ENCODE peak calls at places on chromosomes 11 and 22, in seven cellular contexts. E is lung; L is lower lobe of right lung; K is adrenal gland; G is transverse colon; Z is psoas muscle; I is naive thymus-derived CD4-positive, alpha-beta T cell. C is an unnamed sample.
A peak's percentile ranks its signal among the peaks of the same experiment; 100 is the strongest.

GRCh38 chr11:124928942-124929663 is 6.7 kb downstream of the HEPACAM start:
- DNase-seq in G (no peak), Z (no peak), I (no peak), K (no peak), E (no peak), L (no peak), C (no peak)

GRCh38 chr11:134164490-134165370 is 59.0 kb downstream of the NCAPD3 start:
- DNase-seq in K (no peak), E (no peak), I (peak; percentile 15), L (no peak), Z (no peak), G (no peak), C (no peak)

GRCh38 chr11:76808158-76808557 is 25.0 kb downstream of the TSKU start:
- DNase-seq in L (no peak), I (no peak), Z (no peak), K (no peak), G (no peak), E (peak; percentile 20), C (no peak)

GRCh38 chr22:41229730-41230398 is 10.9 kb downstream of the CHADL start:
- DNase-seq in Z (no peak), G (no peak), E (no peak), K (no peak), L (no peak), I (no peak), C (no peak)

GRCh38 chr11:108498816-108499408 is 728 bp upstream of the POGLUT3 start:
- DNase-seq in G (peak; percentile 13), L (no peak), Z (peak; percentile 7), K (no peak), E (no peak), I (no peak), C (peak; percentile 9)

GRCh38 chr11:17979770-17980371 is 33.0 kb downstream of the SERGEF start:
- DNase-seq in Z (no peak), K (no peak), I (no peak), L (no peak), E (no peak), G (no peak), C (peak; percentile 54)

GRCh38 chr22:44364750-44365118 is 52.0 kb upstream of the SHISAL1 start:
- DNase-seq in Z (peak; percentile 34), L (peak; percentile 26), G (no peak), E (no peak), I (no peak), K (peak; percentile 13), C (no peak)

GRCh38 chr11:129637473-129637872 is 178.2 kb upstream of the TMEM45B start:
- DNase-seq in Z (no peak), E (no peak), K (no peak), I (no peak), G (no peak), L (no peak), C (no peak)

GRCh38 chr22:20494978-20495860 is at the start of gene KLHL22:
- DNase-seq in I (peak; percentile 25), Z (no peak), E (peak; percentile 45), G (peak; percentile 44), K (peak; percentile 32), L (peak; percentile 68), C (peak; percentile 63)

GRCh38 chr11:37574361-37574760 is 976.3 kb upstream of the RAG2 start:
- DNase-seq in Z (no peak), L (no peak), G (no peak), I (no peak), K (no peak), E (no peak), C (no peak)

GRCh38 chr11:64095286-64095825 is 59.6 kb downstream of the FLRT1 start:
- DNase-seq in L (no peak), E (no peak), Z (no peak), K (no peak), G (no peak), I (no peak), C (no peak)

GRCh38 chr11:17554487-17554886 is 7.4 kb downstream of the OTOG start:
- DNase-seq in L (no peak), Z (no peak), E (no peak), I (no peak), K (no peak), G (no peak), C (no peak)

GRCh38 chr22:49657275-49657973 is 170.2 kb downstream of the BRD1 start:
- DNase-seq in Z (peak; percentile 66), G (peak; percentile 68), I (peak; percentile 69), L (peak; percentile 84), K (peak; percentile 71), E (peak; percentile 73), C (peak; percentile 91)

GRCh38 chr11:36306888-36307287 is 10.8 kb downstream of the PRR5L start:
- DNase-seq in K (peak; percentile 23), Z (no peak), G (no peak), L (no peak), I (no peak), E (no peak), C (peak; percentile 55)

GRCh38 chr22:50730013-50730891 is 7.8 kb upstream of the ACR start:
- DNase-seq in I (no peak), K (peak; percentile 11), L (peak; percentile 43), Z (no peak), E (no peak), G (peak; percentile 4), C (no peak)

GRCh38 chr22:50733521-50734342 is 4.3 kb upstream of the ACR start:
- DNase-seq in I (no peak), Z (no peak), L (peak; percentile 39), G (peak; percentile 5), E (no peak), K (peak; percentile 13), C (no peak)

GRCh38 chr22:50730941-50731661 is 6.9 kb upstream of the ACR start:
- DNase-seq in G (no peak), E (no peak), I (no peak), Z (no peak), L (peak; percentile 62), K (peak; percentile 11), C (peak; percentile 6)

GRCh38 chr22:50732681-50733080 is 5.3 kb upstream of the ACR start:
- DNase-seq in G (no peak), L (peak; percentile 23), K (peak; percentile 3), Z (no peak), E (no peak), I (no peak), C (no peak)

GRCh38 chr22:50731811-50732624 is 6.0 kb upstream of the ACR start:
- DNase-seq in Z (no peak), I (peak; percentile 33), G (peak; percentile 55), K (peak; percentile 16), E (peak; percentile 49), L (peak; percentile 52), C (peak; percentile 16)
- H3K4me3 ChIP-seq in Z (no peak overlapping the region), I (no peak overlapping the region), G (no peak overlapping the region), K (no peak overlapping the region), E (no peak overlapping the region), L (no peak overlapping the region), C (no peak overlapping the region)

GRCh38 chr11:45913514-45913913 is 4.2 kb downstream of the PEX16 start:
- DNase-seq in Z (no peak), E (no peak), I (no peak), K (no peak), G (no peak), L (no peak), C (no peak)

GRCh38 chr11:45917623-45918330 is at the start of gene PEX16:
- DNase-seq in K (peak; percentile 99), E (peak; percentile 98), Z (peak; percentile 97), L (peak; percentile 99), G (peak; percentile 97), I (peak; percentile 93), C (peak; percentile 96)

GRCh38 chr11:45917286-45917622 is 423 bp downstream of the PEX16 start:
- DNase-seq in Z (no peak), K (no peak), I (no peak), G (peak; percentile 31), E (no peak), L (no peak), C (no peak)

GRCh38 chr11:45913942-45914635 is 3.6 kb downstream of the PEX16 start:
- DNase-seq in I (no peak), Z (no peak), E (no peak), K (no peak), L (no peak), G (no peak), C (no peak)

GRCh38 chr11:45915446-45915845 is 2.2 kb downstream of the PEX16 start:
- DNase-seq in G (no peak), Z (no peak), L (no peak), I (no peak), K (no peak), E (no peak), C (no peak)
- H3K36me3 ChIP-seq in G (peaks cover 22% of the 10 kb centered on the region), Z (peaks cover 3% of the 10 kb centered on the region), L (peaks cover 57% of the 10 kb centered on the region), I (peaks cover 9% of the 10 kb centered on the region), K (peaks cover 55% of the 10 kb centered on the region), E (peaks cover 10% of the 10 kb centered on the region), C (peaks cover 21% of the 10 kb centered on the region)

GRCh38 chr22:48147404-48147803 is 1385.0 kb downstream of the TBC1D22A start:
- DNase-seq in I (no peak), K (no peak), G (no peak), E (no peak), Z (no peak), L (no peak), C (no peak)

GRCh38 chr22:48144318-48144717 is 1381.9 kb downstream of the TBC1D22A start:
- DNase-seq in E (no peak), K (no peak), G (no peak), L (no peak), Z (no peak), I (no peak), C (no peak)

GRCh38 chr22:48145738-48146137 is 1383.3 kb downstream of the TBC1D22A start:
- DNase-seq in G (no peak), I (no peak), K (no peak), Z (no peak), L (no peak), E (no peak), C (no peak)

GRCh38 chr22:48147831-48148230 is 1385.4 kb downstream of the TBC1D22A start:
- DNase-seq in I (no peak), L (no peak), G (no peak), Z (no peak), E (no peak), K (no peak), C (no peak)

GRCh38 chr22:48146426-48146825 is 1384.0 kb downstream of the TBC1D22A start:
- DNase-seq in E (no peak), K (no peak), Z (no peak), L (no peak), G (no peak), I (no peak), C (no peak)
- H3K9me3 ChIP-seq in E (no peaks in the 10 kb centered on the region), K (no peaks in the 10 kb centered on the region), Z (no peaks in the 10 kb centered on the region), L (no peaks in the 10 kb centered on the region), G (no peaks in the 10 kb centered on the region), I (no peaks in the 10 kb centered on the region), C (no peaks in the 10 kb centered on the region)

GRCh38 chr22:28711341-28711740 is 30.3 kb downstream of the CHEK2 start:
- DNase-seq in K (no peak), G (no peak), Z (no peak), E (no peak), I (no peak), L (no peak), C (no peak)

GRCh38 chr22:28714043-28714442 is 27.6 kb downstream of the CHEK2 start:
- DNase-seq in Z (no peak), K (no peak), G (no peak), E (no peak), I (no peak), L (no peak), C (no peak)

GRCh38 chr22:28710112-28710888 is 30.7 kb upstream of the TTC28 start:
- DNase-seq in G (no peak), K (no peak), Z (no peak), I (no peak), L (no peak), E (no peak), C (no peak)

GRCh38 chr22:28711820-28712777 is 29.5 kb downstream of the CHEK2 start:
- DNase-seq in G (no peak), K (peak; percentile 51), L (no peak), E (no peak), I (no peak), Z (no peak), C (no peak)

GRCh38 chr22:28710889-28711285 is 30.7 kb downstream of the CHEK2 start:
- DNase-seq in L (no peak), G (no peak), K (no peak), I (no peak), E (no peak), Z (no peak), C (no peak)
- H3K4me3 ChIP-seq in L (no peak overlapping the region), G (no peak overlapping the region), K (no peak overlapping the region), I (no peak overlapping the region), E (no peak overlapping the region), Z (peak overlapping the region; percentile 58), C (no peak overlapping the region)